ENCODE peak calls at places on chromosome 1, in seven cellular contexts. Z, E, D, R, N, G and T are unnamed samples. For H3K27me3, the result is how much of the 10 kb centered on the place peaks cover.

GRCh38 chr1:221793439-221794078 is 51.7 kb upstream of the DUSP10 start:
- DNase-seq in Z (no peak), E (no peak), D (no peak), R (no peak), N (no peak), G (no peak), T (no peak)

GRCh38 chr1:92329356-92330129 is 30.7 kb downstream of the RPAP2 start:
- DNase-seq in Z (no peak), E (no peak), D (no peak), R (no peak), N (no peak), G (no peak), T (no peak)

GRCh38 chr1:24981632-24982007 is 51.5 kb upstream of the RUNX3 start:
- DNase-seq in Z (no peak), E (no peak), D (no peak), R (no peak), N (no peak), G (no peak), T (no peak)

GRCh38 chr1:208238710-208239517 is 5.3 kb downstream of the PLXNA2 start:
- DNase-seq in Z (no peak), E (peak), D (no peak), R (peak), N (no peak), G (peak), T (peak)

GRCh38 chr1:165895451-165895871 is 68.0 kb downstream of the UCK2 start:
- DNase-seq in Z (no peak), E (peak), D (no peak), R (no peak), N (no peak), G (no peak), T (no peak)

GRCh38 chr1:3505161-3505560 is 50.7 kb downstream of the ARHGEF16 start:
- DNase-seq in Z (no peak), E (no peak), D (no peak), R (no peak), N (no peak), G (no peak), T (no peak)

GRCh38 chr1:93537404-93537803 is 89.5 kb downstream of the FNBP1L start:
- DNase-seq in Z (no peak), E (no peak), D (no peak), R (no peak), N (no peak), G (no peak), T (no peak)

GRCh38 chr1:30315185-30315960 is 408.0 kb downstream of the MATN1 start:
- DNase-seq in Z (no peak), E (no peak), D (no peak), R (no peak), N (no peak), G (no peak), T (no peak)

GRCh38 chr1:47732489-47732888 is 264.7 kb downstream of the TRABD2B start:
- DNase-seq in Z (no peak), E (no peak), D (no peak), R (no peak), N (no peak), G (no peak), T (no peak)

GRCh38 chr1:17762313-17762712 is 7.2 kb downstream of the ACTL8 start:
- DNase-seq in Z (no peak), E (no peak), D (no peak), R (no peak), N (no peak), G (no peak), T (no peak)

GRCh38 chr1:219771039-219771438 is 157.3 kb downstream of the SLC30A10 start:
- DNase-seq in Z (no peak), E (no peak), D (no peak), R (no peak), N (no peak), G (no peak), T (no peak)

GRCh38 chr1:20793236-20793635 is 6.1 kb upstream of the HP1BP3 start:
- DNase-seq in Z (no peak), E (no peak), D (no peak), R (no peak), N (no peak), G (no peak), T (no peak)

GRCh38 chr1:202716654-202717053 is 6.4 kb upstream of the SYT2 start:
- DNase-seq in Z (no peak), E (no peak), D (no peak), R (no peak), N (no peak), G (no peak), T (no peak)

GRCh38 chr1:55965981-55966461 is 613.3 kb downstream of the PLPP3 start:
- DNase-seq in Z (no peak), E (no peak), D (no peak), R (no peak), N (no peak), G (no peak), T (no peak)

GRCh38 chr1:64423526-64423925 is 46.4 kb upstream of the CACHD1 start:
- DNase-seq in Z (no peak), E (no peak), D (no peak), R (no peak), N (no peak), G (no peak), T (no peak)

GRCh38 chr1:3306583-3307285 is 147.7 kb upstream of the ARHGEF16 start:
- DNase-seq in Z (no peak), E (no peak), D (no peak), R (no peak), N (no peak), G (no peak), T (no peak)

GRCh38 chr1:206766251-206766856 is 4.2 kb upstream of the IL19 start:
- DNase-seq in Z (no peak), E (no peak), D (no peak), R (no peak), N (peak), G (peak), T (no peak)

GRCh38 chr1:178037510-178038253 is 56.2 kb upstream of the RASAL2 start:
- DNase-seq in Z (no peak), E (peak), D (peak), R (peak), N (peak), G (peak), T (no peak)

GRCh38 chr1:78722947-78723346 is 73.3 kb downstream of the IFI44 start:
- DNase-seq in Z (no peak), E (no peak), D (no peak), R (no peak), N (no peak), G (no peak), T (no peak)

GRCh38 chr1:162319510-162320160 is 57.0 kb downstream of the SPATA46 start:
- DNase-seq in Z (no peak), E (no peak), D (no peak), R (no peak), N (no peak), G (no peak), T (no peak)

GRCh38 chr1:6582370-6582769 is 2.6 kb downstream of the ZBTB48 start:
- DNase-seq in Z (no peak), E (no peak), D (no peak), R (no peak), N (no peak), G (no peak), T (no peak)

GRCh38 chr1:231091853-231092301 is 51.8 kb upstream of the FAM89A start:
- DNase-seq in Z (no peak), E (peak), D (no peak), R (no peak), N (peak), G (peak), T (no peak)

GRCh38 chr1:10537082-10537766 is 62.5 kb downstream of the PEX14 start:
- DNase-seq in Z (no peak), E (no peak), D (no peak), R (no peak), N (no peak), G (no peak), T (no peak)

GRCh38 chr1:245197121-245197520 is 42.3 kb downstream of the KIF26B start:
- DNase-seq in Z (no peak), E (no peak), D (no peak), R (no peak), N (no peak), G (no peak), T (no peak)

GRCh38 chr1:233479026-233479890 is 134.6 kb upstream of the KCNK1 start:
- DNase-seq in Z (no peak), E (no peak), D (no peak), R (no peak), N (no peak), G (no peak), T (no peak)

GRCh38 chr1:27567931-27568246 is 36.1 kb downstream of the AHDC1 start:
- DNase-seq in Z (no peak), E (no peak), D (no peak), R (no peak), N (no peak), G (no peak), T (no peak)

GRCh38 chr1:25617626-25618432 is 1.2 kb downstream of the MAN1C1 start:
- DNase-seq in Z (no peak), E (no peak), D (no peak), R (peak), N (peak), G (no peak), T (no peak)

GRCh38 chr1:48644950-48645605 is 131.6 kb downstream of the BEND5 start:
- DNase-seq in Z (no peak), E (no peak), D (no peak), R (no peak), N (no peak), G (no peak), T (no peak)

GRCh38 chr1:18109058-18109755 is 1.6 kb downstream of the IGSF21 start:
- DNase-seq in Z (no peak), E (no peak), D (no peak), R (no peak), N (peak), G (no peak), T (no peak)

GRCh38 chr1:212667223-212668139 is 32.2 kb downstream of the BATF3 start:
- DNase-seq in Z (no peak), E (peak), D (no peak), R (peak), N (no peak), G (peak), T (peak)

GRCh38 chr1:212669600-212669999 is 30.0 kb downstream of the BATF3 start:
- DNase-seq in Z (no peak), E (no peak), D (no peak), R (no peak), N (no peak), G (no peak), T (peak)

GRCh38 chr1:212670301-212670700 is 29.3 kb downstream of the BATF3 start:
- DNase-seq in Z (no peak), E (no peak), D (no peak), R (no peak), N (no peak), G (no peak), T (no peak)

GRCh38 chr1:212669102-212669501 is 30.5 kb downstream of the BATF3 start:
- DNase-seq in Z (no peak), E (peak), D (no peak), R (no peak), N (no peak), G (peak), T (peak)

GRCh38 chr1:212668477-212668876 is 31.2 kb downstream of the BATF3 start:
- DNase-seq in Z (no peak), E (no peak), D (no peak), R (no peak), N (no peak), G (no peak), T (no peak)
- TF ChIP-seq CTCF in Z (no peak), E (no peak), D (no peak), R (no peak), N (no peak), G (no peak), T (no peak)

GRCh38 chr1:168689726-168690602 is 39.0 kb downstream of the DPT start:
- DNase-seq in Z (no peak), E (no peak), D (no peak), R (peak), N (no peak), G (no peak), T (peak)
- H3K4me3 ChIP-seq in Z (no peak), E (no peak), D (no peak), R (no peak), N (no peak), G (no peak), T (peak)

GRCh38 chr1:41365320-41365633 is 4.0 kb downstream of the FOXO6 start:
- DNase-seq in Z (no peak), E (no peak), D (no peak), R (no peak), N (no peak), G (no peak), T (no peak)

GRCh38 chr1:41366428-41367101 is 5.3 kb downstream of the FOXO6 start:
- DNase-seq in Z (no peak), E (no peak), D (no peak), R (no peak), N (no peak), G (no peak), T (peak)

GRCh38 chr1:41367102-41367537 is 5.9 kb downstream of the FOXO6 start:
- DNase-seq in Z (no peak), E (no peak), D (no peak), R (no peak), N (no peak), G (no peak), T (no peak)

GRCh38 chr1:41364444-41365319 is 3.4 kb downstream of the FOXO6 start:
- DNase-seq in Z (no peak), E (no peak), D (no peak), R (no peak), N (no peak), G (no peak), T (no peak)

DNA sequence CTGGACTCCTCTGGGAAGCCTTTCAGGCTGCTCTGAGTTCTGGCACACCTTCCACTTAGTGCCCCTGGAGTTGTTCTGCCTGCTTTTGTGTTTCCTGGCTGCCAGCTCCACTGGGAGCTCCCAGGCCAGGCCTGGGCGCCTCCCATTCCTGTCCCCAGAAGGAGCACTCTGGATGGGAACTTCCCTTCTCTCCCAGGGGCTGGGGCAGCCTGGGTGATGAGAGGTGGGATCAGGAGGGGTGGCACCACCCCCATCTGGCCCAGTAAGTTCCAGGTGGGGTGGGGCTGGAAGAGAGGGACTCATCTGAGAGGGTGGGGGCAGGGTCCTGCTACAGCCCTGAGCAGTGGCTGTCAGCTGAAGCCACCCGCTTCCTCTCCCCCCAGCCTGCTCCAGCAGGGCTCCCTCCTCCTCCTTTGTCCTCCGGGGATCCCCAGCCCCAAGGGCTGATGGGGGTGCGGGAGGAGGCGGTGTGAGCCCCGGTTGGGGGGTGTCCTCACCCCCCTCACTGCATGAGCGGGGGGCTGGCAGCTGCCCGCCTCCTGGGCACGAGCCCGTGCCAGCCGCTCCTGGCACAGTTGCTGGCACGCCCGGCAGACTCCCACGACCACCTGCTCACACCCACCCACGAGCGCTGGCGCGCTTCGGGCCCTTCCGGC is 4.7 kb downstream of the FOXO6 start:
- DNase-seq in Z (no peak), E (no peak), D (no peak), R (no peak), N (no peak), G (no peak), T (no peak)
- H3K27me3 ChIP-seq in Z (under half), E (under half), D (under half), R (under half), N (under half), G (half or more), T (under half)

DNA sequence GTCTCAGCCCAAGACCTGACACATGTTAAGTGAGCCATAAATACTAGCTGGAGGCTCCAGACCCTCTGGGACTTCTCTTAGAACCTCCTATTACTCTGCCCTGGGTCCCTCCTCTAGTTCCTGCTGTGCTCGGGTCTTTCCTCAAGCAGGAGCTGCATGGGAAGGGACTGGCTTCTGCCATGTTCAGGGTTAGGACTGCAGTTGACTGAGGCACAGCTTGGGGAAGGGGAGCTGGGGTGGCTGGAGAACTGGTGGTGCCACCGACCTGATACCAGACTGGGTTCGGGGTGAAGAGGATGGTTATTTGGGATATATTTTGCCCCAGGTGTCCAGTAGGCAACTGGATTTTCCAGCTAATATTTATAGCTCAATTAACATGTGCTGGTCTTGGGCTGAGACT is 15.7 kb downstream of the HYI start:
- DNase-seq in Z (no peak), E (no peak), D (no peak), R (peak), N (no peak), G (no peak), T (no peak)
- TF ChIP-seq CTCF in Z (no peak), E (no peak), D (no peak), R (no peak), N (no peak), G (no peak), T (no peak)

DNA sequence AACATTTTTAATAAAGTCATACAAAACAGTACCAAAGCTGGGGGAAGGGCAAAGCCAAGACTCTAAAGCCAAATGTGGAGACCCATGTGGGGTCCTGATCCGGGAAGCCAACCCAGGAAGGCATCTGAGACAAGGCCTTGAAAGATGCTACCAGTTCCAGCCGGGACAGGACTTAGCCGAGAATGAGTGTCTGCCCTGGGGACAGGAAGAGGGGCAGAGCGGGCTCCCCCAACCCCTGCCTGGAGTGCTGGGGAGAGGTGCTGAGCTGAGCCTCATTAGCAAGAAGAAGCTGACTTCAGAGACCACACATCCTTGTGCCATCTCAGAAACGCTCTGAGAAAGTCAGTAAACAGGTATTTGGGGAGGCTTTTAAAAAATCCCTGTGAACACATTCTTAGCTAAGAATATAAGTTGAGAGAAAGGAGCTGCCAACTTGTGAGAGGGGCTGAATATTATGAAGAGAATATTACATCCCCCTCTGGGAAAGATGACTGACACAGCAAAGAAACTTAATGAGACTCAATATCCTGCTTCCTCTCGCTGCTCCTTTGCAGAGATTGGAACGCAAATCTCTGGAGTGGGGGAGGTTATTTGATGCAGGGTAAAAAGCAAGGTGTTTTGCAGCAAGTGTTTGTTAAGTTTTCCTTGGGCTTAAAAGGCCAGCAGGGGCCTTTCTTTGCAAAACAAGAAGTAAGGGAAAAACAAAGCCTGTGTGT is 103.3 kb upstream of the KCND3 start:
- DNase-seq in Z (no peak), E (no peak), D (no peak), R (no peak), N (no peak), G (no peak), T (no peak)
- H3K4me3 ChIP-seq in Z (no peak), E (no peak), D (no peak), R (no peak), N (no peak), G (no peak), T (no peak)

GRCh38 chr1:205525495-205526285 is 21.2 kb downstream of the CDK18 start:
- DNase-seq in Z (no peak), E (no peak), D (no peak), R (no peak), N (no peak), G (no peak), T (no peak)

GRCh38 chr1:205526431-205526830 is 22.0 kb downstream of the CDK18 start:
- DNase-seq in Z (no peak), E (no peak), D (no peak), R (no peak), N (peak), G (no peak), T (no peak)

GRCh38 chr1:205523891-205524793 is 19.7 kb downstream of the CDK18 start:
- DNase-seq in Z (no peak), E (peak), D (peak), R (peak), N (peak), G (peak), T (peak)

GRCh38 chr1:205523261-205523890 is 18.9 kb downstream of the CDK18 start:
- DNase-seq in Z (no peak), E (no peak), D (no peak), R (no peak), N (no peak), G (no peak), T (no peak)

GRCh38 chr1:205524794-205525101 is 20.3 kb downstream of the CDK18 start:
- DNase-seq in Z (no peak), E (no peak), D (no peak), R (no peak), N (no peak), G (no peak), T (no peak)
- H3K27me3 ChIP-seq in Z (under half), E (under half), D (under half), R (under half), N (under half), G (half or more), T (under half)

GRCh38 chr1:23368562-23369334 is 888 bp downstream of the ZNF436 start:
- DNase-seq in Z (peak), E (peak), D (peak), R (peak), N (peak), G (peak), T (peak)
- TF ChIP-seq CTCF in Z (no peak), E (no peak), D (no peak), R (no peak), N (no peak), G (peak), T (peak)